ENCODE peak calls at places on chromosome 14, in four cellular contexts. B is activated gamma-delta T cell treated with anti-CD3 and anti-CD28 coated beads, Interleukin-2, amount 50 U/mL, for 16 hours; V is RWPE1; K is stimulated activated CD4-positive, alpha-beta T cell treated with anti-CD3 and anti-CD28 coated beads, Interleukin-1b, Interleukin-23, amount 100 ng/mL, for 1 hour. O is an unnamed sample.

GRCh38 chr14:50820786-50821185 is 10.2 kb downstream of the NIN start:
- DNase-seq in B (no peak), K (no peak), V (no peak), O (no peak)

GRCh38 chr14:103205541-103205906 is 82.3 kb downstream of the TNFAIP2 start:
- DNase-seq in K (no peak), B (no peak), V (no peak), O (no peak)

GRCh38 chr14:33897878-33898535 is 52.9 kb downstream of the EGLN3 start:
- DNase-seq in K (no peak), B (no peak), V (no peak), O (no peak)

GRCh38 chr14:54252072-54252730 is 144.6 kb upstream of the CDKN3 start:
- DNase-seq in K (no peak), V (peak), B (no peak), O (peak)

GRCh38 chr14:24259282-24260025 is 3.5 kb downstream of the TGM1 start:
- DNase-seq in B (no peak), V (peak), K (no peak), O (no peak)

GRCh38 chr14:105167303-105168092 is 1.1 kb downstream of the JAG2 start:
- DNase-seq in V (peak), K (no peak), B (no peak), O (no peak)

GRCh38 chr14:22510527-22511110 is 78.4 kb downstream of the DAD1 start:
- DNase-seq in V (no peak), K (no peak), B (no peak), O (no peak)

GRCh38 chr14:74608959-74609611 is 3.0 kb downstream of the LTBP2 start:
- DNase-seq in K (peak), B (peak), V (peak), O (no peak)

GRCh38 chr14:31159682-31160296 is 47.8 kb downstream of the HECTD1 start:
- DNase-seq in V (no peak), B (no peak), K (no peak), O (no peak)

O was measured in keratinocyte.